ENCODE peak calls at places on chromosomes 4 and X, in six cellular contexts. One of them, this sample, is unnamed.

GRCh38 chr4:146029147-146029546 is 90.5 kb upstream of the ZNF827 start:
- DNase-seq in stimulated activated CD4-positive, alpha-beta T cell treated with anti-CD3 and anti-CD28 coated beads, TNF-alpha, amount 100 ng/mL, for 48 hours: no peak
- DNase-seq in NCI-H69: no peak
- DNase-seq in kidney epithelial cell: no peak
- DNase-seq in DMS153: no peak
- DNase-seq in NCI-H774: no peak
- DNase-seq in this sample: no peak

GRCh38 chrX:138886769-138887168 is 175.3 kb upstream of the FGF13 start:
- DNase-seq in stimulated activated CD4-positive, alpha-beta T cell treated with anti-CD3 and anti-CD28 coated beads, TNF-alpha, amount 100 ng/mL, for 48 hours: no peak
- DNase-seq in NCI-H69: peak
- DNase-seq in kidney epithelial cell: no peak
- DNase-seq in DMS153: peak
- DNase-seq in NCI-H774: peak
- DNase-seq in this sample: no peak

GRCh38 chr4:76655566-76656479 is 220.8 kb downstream of the SHROOM3 start:
- DNase-seq in stimulated activated CD4-positive, alpha-beta T cell treated with anti-CD3 and anti-CD28 coated beads, TNF-alpha, amount 100 ng/mL, for 48 hours: no peak
- DNase-seq in NCI-H69: no peak
- DNase-seq in kidney epithelial cell: no peak
- DNase-seq in DMS153: no peak
- DNase-seq in NCI-H774: no peak
- DNase-seq in this sample: no peak

GRCh38 chr4:40238700-40239548 is 42.1 kb downstream of the RHOH start:
- DNase-seq in stimulated activated CD4-positive, alpha-beta T cell treated with anti-CD3 and anti-CD28 coated beads, TNF-alpha, amount 100 ng/mL, for 48 hours: no peak
- DNase-seq in NCI-H69: no peak
- DNase-seq in kidney epithelial cell: no peak
- DNase-seq in DMS153: no peak
- DNase-seq in NCI-H774: no peak
- DNase-seq in this sample: peak

GRCh38 chr4:72375050-72375736 is 193.8 kb downstream of the ADAMTS3 start:
- DNase-seq in stimulated activated CD4-positive, alpha-beta T cell treated with anti-CD3 and anti-CD28 coated beads, TNF-alpha, amount 100 ng/mL, for 48 hours: no peak
- DNase-seq in NCI-H69: no peak
- DNase-seq in kidney epithelial cell: no peak
- DNase-seq in DMS153: no peak
- DNase-seq in NCI-H774: no peak
- DNase-seq in this sample: peak

GRCh38 chr4:109607976-109608375 is 47.9 kb downstream of the MCUB start:
- DNase-seq in stimulated activated CD4-positive, alpha-beta T cell treated with anti-CD3 and anti-CD28 coated beads, TNF-alpha, amount 100 ng/mL, for 48 hours: no peak
- DNase-seq in NCI-H69: no peak
- DNase-seq in kidney epithelial cell: no peak
- DNase-seq in DMS153: no peak
- DNase-seq in NCI-H774: no peak
- DNase-seq in this sample: no peak

GRCh38 chrX:153906126-153906917 is 1.8 kb downstream of the AVPR2 start:
- DNase-seq in stimulated activated CD4-positive, alpha-beta T cell treated with anti-CD3 and anti-CD28 coated beads, TNF-alpha, amount 100 ng/mL, for 48 hours: no peak
- DNase-seq in NCI-H69: no peak
- DNase-seq in kidney epithelial cell: no peak
- DNase-seq in DMS153: no peak
- DNase-seq in NCI-H774: no peak
- DNase-seq in this sample: no peak

GRCh38 chr4:93764647-93765246 is 63.8 kb upstream of the ATOH1 start:
- DNase-seq in stimulated activated CD4-positive, alpha-beta T cell treated with anti-CD3 and anti-CD28 coated beads, TNF-alpha, amount 100 ng/mL, for 48 hours: no peak
- DNase-seq in NCI-H69: peak
- DNase-seq in kidney epithelial cell: no peak
- DNase-seq in DMS153: peak
- DNase-seq in NCI-H774: peak
- DNase-seq in this sample: peak

GRCh38 chrX:56733459-56734046 is 4.5 kb downstream of the NBDY start:
- DNase-seq in stimulated activated CD4-positive, alpha-beta T cell treated with anti-CD3 and anti-CD28 coated beads, TNF-alpha, amount 100 ng/mL, for 48 hours: peak
- DNase-seq in NCI-H69: peak
- DNase-seq in kidney epithelial cell: no peak
- DNase-seq in DMS153: peak
- DNase-seq in NCI-H774: no peak
- DNase-seq in this sample: peak

GRCh38 chrX:121479406-121479805 is 432.0 kb downstream of the GLUD2 start:
- DNase-seq in stimulated activated CD4-positive, alpha-beta T cell treated with anti-CD3 and anti-CD28 coated beads, TNF-alpha, amount 100 ng/mL, for 48 hours: no peak
- DNase-seq in NCI-H69: peak
- DNase-seq in kidney epithelial cell: peak
- DNase-seq in DMS153: no peak
- DNase-seq in NCI-H774: no peak
- DNase-seq in this sample: peak

GRCh38 chr4:40193578-40193977 is 3.3 kb upstream of the RHOH start:
- DNase-seq in stimulated activated CD4-positive, alpha-beta T cell treated with anti-CD3 and anti-CD28 coated beads, TNF-alpha, amount 100 ng/mL, for 48 hours: no peak
- DNase-seq in NCI-H69: no peak
- DNase-seq in kidney epithelial cell: no peak
- DNase-seq in DMS153: no peak
- DNase-seq in NCI-H774: no peak
- DNase-seq in this sample: no peak

GRCh38 chr4:150944660-150945059 is 70.4 kb downstream of the LRBA start:
- DNase-seq in stimulated activated CD4-positive, alpha-beta T cell treated with anti-CD3 and anti-CD28 coated beads, TNF-alpha, amount 100 ng/mL, for 48 hours: no peak
- DNase-seq in NCI-H69: no peak
- DNase-seq in kidney epithelial cell: no peak
- DNase-seq in DMS153: no peak
- DNase-seq in NCI-H774: no peak
- DNase-seq in this sample: no peak